ENCODE peak calls at places on chromosome 7, in ten cellular contexts. A is Calu3, H is GM20000, T is heart right ventricle, X is natural killer cell, E is astrocyte of the spinal cord, C is tibial artery, I is AG10803, Q is cardiac muscle cell, J is cardiac fibroblast. P is an unnamed sample.

GRCh38 chr7:56115852-56116538 is at the start of gene NUPR2:
- DNase-seq in E (no peak), A (no peak), H (no peak), I (no peak), C (no peak), J (no peak), T (no peak), X (no peak), Q (no peak), P (no peak)

GRCh38 chr7:151381333-151382078 is 28.3 kb downstream of the WDR86 start:
- DNase-seq in A (no peak), T (no peak), I (no peak), E (no peak), H (peak), J (no peak), Q (peak), C (no peak), X (no peak), P (no peak)

GRCh38 chr7:135803143-135803542 is 54.5 kb upstream of the FAM180A start:
- DNase-seq in I (no peak), T (no peak), C (no peak), A (no peak), J (no peak), Q (no peak), X (no peak), E (no peak), H (no peak), P (no peak)

GRCh38 chr7:130418306-130418705 is 22.5 kb downstream of the CEP41 start:
- DNase-seq in I (no peak), H (no peak), A (no peak), X (no peak), J (no peak), E (no peak), Q (no peak), T (no peak), C (no peak), P (no peak)

GRCh38 chr7:73308074-73308664 is 457 bp downstream of the NSUN5 start:
- DNase-seq in T (no peak), I (no peak), E (peak), A (peak), J (no peak), X (no peak), H (peak), C (no peak), Q (no peak), P (no peak)

GRCh38 chr7:79709574-79710409 is 256.3 kb upstream of the MAGI2 start:
- DNase-seq in H (no peak), T (no peak), J (peak), Q (no peak), C (no peak), X (no peak), I (no peak), E (peak), A (no peak), P (no peak)

GRCh38 chr7:129456421-129456820 is 22.2 kb downstream of the STRIP2 start:
- DNase-seq in A (no peak), C (no peak), X (no peak), I (no peak), T (no peak), Q (no peak), H (no peak), J (no peak), E (no peak), P (no peak)

GRCh38 chr7:32586291-32587221 is 91.3 kb downstream of the AVL9 start:
- DNase-seq in J (peak), I (peak), E (peak), X (no peak), Q (no peak), A (no peak), H (no peak), T (peak), C (no peak), P (no peak)

GRCh38 chr7:55065511-55066229 is 46.9 kb downstream of the EGFR start:
- DNase-seq in Q (peak), H (no peak), I (peak), A (peak), X (no peak), J (peak), E (peak), T (no peak), C (no peak), P (no peak)

GRCh38 chr7:33903770-33904679 is 1.3 kb upstream of the BMPER start:
- DNase-seq in J (peak), I (peak), A (peak), T (peak), Q (peak), C (peak), X (no peak), H (peak), E (peak), P (peak)

GRCh38 chr7:155861480-155861868 is 49.2 kb upstream of the SHH start:
- DNase-seq in J (no peak), H (no peak), Q (no peak), C (no peak), X (no peak), T (no peak), E (no peak), A (no peak), I (no peak), P (no peak)

GRCh38 chr7:1530946-1531262 is 402 bp downstream of the MAFK start:
- DNase-seq in Q (no peak), I (no peak), T (no peak), X (no peak), C (no peak), E (no peak), A (no peak), H (no peak), J (no peak), P (no peak)

GRCh38 chr7:105055621-105056020 is 41.6 kb downstream of the KMT2E start:
- DNase-seq in J (no peak), A (no peak), C (no peak), X (no peak), Q (no peak), H (no peak), E (no peak), T (no peak), I (no peak), P (no peak)

GRCh38 chr7:107147464-107148214 is 21.2 kb upstream of the HBP1 start:
- DNase-seq in I (peak), E (peak), J (peak), X (no peak), T (no peak), Q (peak), H (peak), C (no peak), A (peak), P (no peak)

GRCh38 chr7:36301914-36302771 is 87.5 kb upstream of the ANLN start:
- DNase-seq in A (no peak), C (no peak), J (peak), H (no peak), I (no peak), E (peak), T (no peak), X (no peak), Q (no peak), P (no peak)

GRCh38 chr7:78254397-78255055 is 456.0 kb downstream of the PHTF2 start:
- DNase-seq in X (no peak), J (no peak), I (no peak), E (no peak), T (no peak), C (no peak), Q (no peak), A (no peak), H (no peak), P (no peak)

GRCh38 chr7:107076781-107077698 is 32.5 kb downstream of the PRKAR2B start:
- DNase-seq in I (no peak), J (no peak), E (peak), X (no peak), H (no peak), A (no peak), T (no peak), Q (no peak), C (no peak), P (no peak)

GRCh38 chr7:11297226-11297625 is 323.6 kb downstream of the PHF14 start:
- DNase-seq in J (no peak), C (no peak), H (no peak), T (no peak), Q (no peak), A (no peak), E (no peak), X (no peak), I (no peak), P (no peak)

GRCh38 chr7:152674860-152675760 is 831 bp downstream of the XRCC2 start:
- DNase-seq in T (no peak), A (peak), E (peak), Q (peak), I (peak), J (peak), H (peak), C (no peak), X (no peak), P (peak)

GRCh38 chr7:34165927-34166550 is 260.7 kb downstream of the BMPER start:
- DNase-seq in I (peak), X (no peak), J (peak), C (no peak), H (peak), T (no peak), A (peak), Q (peak), E (peak), P (no peak)

DNA sequence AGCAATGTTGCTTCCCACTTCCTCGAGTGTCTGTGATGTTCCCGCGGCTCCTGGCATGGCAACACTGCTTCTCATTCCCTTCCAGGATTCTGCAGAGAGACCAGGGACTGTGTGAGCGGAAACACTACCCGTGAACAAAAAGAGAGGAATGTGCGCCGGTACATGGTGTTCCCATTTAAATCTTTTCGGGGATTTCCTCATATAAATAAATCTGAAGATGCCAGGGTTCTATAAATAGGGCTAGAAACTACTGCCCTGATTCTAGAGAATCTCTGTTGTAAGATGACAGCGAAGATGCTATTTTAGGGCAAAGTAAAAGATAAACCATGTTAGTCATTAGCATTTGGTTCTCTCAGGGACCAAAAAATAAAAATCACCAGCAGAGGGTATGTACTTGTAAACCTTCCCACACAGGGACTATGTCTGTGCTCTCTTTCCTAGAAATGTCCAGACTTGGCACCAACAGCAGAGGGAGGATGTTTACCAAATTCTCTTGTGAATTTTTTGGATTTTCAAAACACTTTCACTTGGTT is 92.2 kb upstream of the DDC start:
- DNase-seq in J (peak), Q (no peak), I (peak), E (peak), T (peak), X (no peak), A (no peak), C (peak), H (no peak), P (no peak)
- TF ChIP-seq CTCF in J (peak), Q (peak), I (peak), E (no peak), T (no peak), X (no peak), A (no peak), C (peak), H (no peak), P (no peak)

DNA sequence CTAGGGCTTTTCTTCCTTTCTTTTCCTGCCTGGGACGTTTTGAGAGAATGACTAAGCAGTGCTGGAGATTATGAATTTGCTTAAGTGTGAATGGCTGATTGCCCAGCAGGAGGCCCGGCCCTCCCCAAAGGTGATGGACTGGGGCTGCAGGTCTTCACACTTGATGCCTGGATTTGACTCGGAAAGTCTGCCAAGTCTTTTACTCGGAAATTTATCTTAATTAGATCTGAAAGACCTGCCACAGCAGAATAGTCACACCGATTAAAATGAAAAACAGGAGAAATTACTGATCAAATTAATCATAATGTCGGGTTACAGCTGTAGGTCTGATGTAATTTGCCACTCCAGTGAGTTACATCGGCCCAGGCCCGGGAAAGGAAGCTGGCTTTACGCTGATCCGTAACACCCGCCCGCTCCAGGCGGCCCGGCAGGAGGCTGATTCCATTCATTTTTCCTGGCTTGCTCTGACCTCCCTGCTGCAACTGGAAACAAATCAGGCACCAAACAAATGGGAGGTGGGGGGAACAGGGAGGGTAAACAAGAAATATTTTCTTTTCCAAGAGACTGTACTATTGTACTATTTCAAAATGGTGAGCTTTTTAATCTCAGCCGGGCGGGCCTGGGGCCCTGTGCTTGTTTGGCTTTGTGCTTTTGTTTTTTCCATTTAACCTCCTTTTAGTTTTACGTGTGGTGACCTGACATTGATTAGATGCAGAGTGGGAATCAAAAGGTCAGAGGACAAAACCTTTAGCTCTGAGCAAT is 212.4 kb upstream of the YAE1 start:
- DNase-seq in E (peak), T (peak), H (no peak), I (peak), X (no peak), A (peak), J (peak), Q (peak), C (no peak), P (peak)
- TF ChIP-seq CTCF in E (no peak), T (no peak), H (no peak), I (no peak), X (no peak), A (peak), J (no peak), Q (peak), C (no peak), P (peak)

GRCh38 chr7:143305423-143306070 is 10.4 kb upstream of the CLCN1 start:
- DNase-seq in X (peak), C (peak), Q (peak), J (peak), I (peak), T (peak), E (peak), H (no peak), A (peak), P (peak)
- TF ChIP-seq CTCF in X (peak), C (peak), Q (peak), J (peak), I (peak), T (peak), E (peak), H (peak), A (peak), P (peak)

GRCh38 chr7:116577320-116577871 is 52.6 kb downstream of the CAV1 start:
- DNase-seq in E (no peak), J (no peak), A (no peak), X (no peak), I (peak), T (no peak), H (peak), Q (no peak), C (no peak), P (no peak)
- TF ChIP-seq CTCF in E (no peak), J (no peak), A (no peak), X (no peak), I (no peak), T (no peak), H (no peak), Q (no peak), C (no peak), P (no peak)

DNA sequence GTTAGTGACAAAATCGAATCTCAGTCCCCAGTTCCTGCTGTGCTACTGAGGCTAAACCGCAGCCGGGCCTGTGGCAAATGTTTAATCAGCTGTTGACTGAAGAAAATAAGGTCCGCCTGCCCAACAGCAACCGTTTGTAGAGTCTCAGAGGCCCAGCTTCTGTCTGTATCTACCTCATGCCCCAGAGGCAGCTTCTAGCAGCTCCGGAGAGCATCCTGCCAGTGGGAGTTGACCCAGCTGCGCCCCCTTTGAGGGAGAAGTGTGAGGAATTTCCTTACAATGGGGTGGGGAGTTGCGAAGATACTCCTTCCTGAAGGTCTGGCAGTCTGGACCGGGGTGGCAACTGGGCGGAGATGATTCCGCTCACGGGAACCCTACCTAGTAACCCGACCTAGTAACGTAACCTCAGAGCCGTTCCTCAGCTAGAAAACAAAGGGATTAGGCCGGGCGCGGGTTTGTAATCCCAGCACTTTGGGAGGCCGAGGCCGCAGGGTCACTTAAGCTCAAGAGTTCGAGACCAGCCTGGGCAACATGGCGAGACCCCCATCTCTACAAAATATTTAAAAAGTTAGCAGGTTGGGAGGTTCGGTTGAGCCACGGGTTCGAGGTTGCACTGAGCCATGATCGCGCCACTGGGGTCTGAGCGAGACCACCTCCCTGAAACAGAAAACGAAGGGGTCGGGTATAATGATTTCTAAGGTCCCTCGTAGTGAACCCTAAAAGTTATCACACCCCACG is 846 bp upstream of the ZNF775 start:
- DNase-seq in X (peak), Q (peak), J (peak), C (peak), E (peak), A (peak), I (peak), T (no peak), H (peak), P (peak)
- TF ChIP-seq CTCF in X (no peak), Q (peak), J (peak), C (no peak), E (peak), A (no peak), I (peak), T (no peak), H (no peak), P (peak)

DNA sequence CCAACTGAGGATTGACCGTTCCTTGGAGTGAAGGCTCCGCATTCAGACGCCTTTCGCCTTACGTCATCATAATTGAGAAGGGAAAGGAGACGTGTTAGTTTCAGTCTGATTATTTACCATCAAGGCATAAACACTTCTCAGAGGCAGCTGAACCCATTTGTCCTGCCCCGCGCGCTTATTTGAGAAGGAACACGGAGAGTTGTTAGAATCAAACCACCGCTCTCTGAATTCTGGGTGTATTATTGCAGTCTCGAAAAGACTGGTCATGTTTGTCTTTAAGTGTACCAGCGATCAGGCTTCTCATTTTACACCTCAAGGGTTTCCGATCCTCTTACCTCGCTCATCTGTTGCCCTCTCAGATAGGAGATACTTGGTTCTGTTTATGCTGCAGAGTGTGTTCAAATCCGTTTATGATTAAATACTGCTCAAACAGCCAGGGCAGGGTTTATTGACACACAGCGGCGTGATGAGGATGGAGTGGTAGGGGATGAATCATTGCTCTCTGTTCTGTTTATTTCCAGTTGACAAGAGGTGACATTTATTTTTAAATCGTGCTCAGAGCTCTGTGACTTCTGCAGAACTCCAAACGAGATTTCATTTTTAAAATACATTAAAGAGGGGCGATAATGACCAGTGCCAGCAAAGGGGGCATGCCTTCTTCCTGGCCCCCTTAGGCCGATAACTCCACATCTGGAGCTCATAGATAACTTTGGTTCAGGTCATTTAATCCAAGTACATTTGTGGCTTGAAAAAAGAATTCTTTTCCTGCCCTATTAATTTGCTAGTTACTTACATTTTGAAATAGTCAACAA is 30.5 kb downstream of the FOXK1 start:
- DNase-seq in J (no peak), C (no peak), A (peak), H (peak), I (peak), E (peak), T (no peak), X (no peak), Q (no peak), P (no peak)
- TF ChIP-seq CTCF in J (no peak), C (no peak), A (no peak), H (no peak), I (no peak), E (no peak), T (no peak), X (no peak), Q (no peak), P (no peak)

DNA sequence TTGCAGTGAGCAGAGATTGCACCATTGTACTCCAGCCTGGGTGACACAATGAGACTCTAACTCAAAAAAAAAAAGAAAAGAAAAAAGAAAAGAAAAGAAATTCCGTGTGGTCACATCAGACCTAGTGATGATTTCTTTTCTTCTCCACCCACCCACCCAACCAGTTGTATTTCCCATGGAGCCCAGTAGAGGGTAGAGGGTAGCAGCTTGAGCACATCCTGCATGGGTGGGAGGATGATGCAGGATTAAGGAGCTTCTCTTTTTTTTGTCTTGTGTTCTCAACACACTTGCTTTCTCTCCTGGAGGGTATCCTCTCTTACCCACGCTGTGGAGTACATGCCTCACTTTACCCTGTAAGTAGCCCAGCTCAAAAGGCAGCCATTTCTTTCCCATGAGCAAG is 118.6 kb upstream of the CARD11 start:
- DNase-seq in X (no peak), I (no peak), C (no peak), H (no peak), T (no peak), J (peak), A (no peak), E (peak), Q (no peak), P (no peak)
- TF ChIP-seq CTCF in X (no peak), I (no peak), C (peak), H (no peak), T (no peak), J (peak), A (no peak), E (no peak), Q (peak), P (no peak)

GRCh38 chr7:339696-340095 is 49.7 kb downstream of the FOXL3 start:
- DNase-seq in H (no peak), Q (no peak), X (no peak), J (no peak), T (peak), E (no peak), C (no peak), A (no peak), I (no peak), P (no peak)

GRCh38 chr7:339062-339342 is 49.0 kb downstream of the FOXL3 start:
- DNase-seq in H (no peak), I (no peak), E (no peak), X (no peak), J (no peak), C (no peak), A (no peak), Q (no peak), T (no peak), P (no peak)

GRCh38 chr7:341841-342638 is 52.1 kb downstream of the FOXL3 start:
- DNase-seq in H (no peak), X (no peak), A (peak), E (no peak), Q (no peak), I (no peak), T (peak), J (no peak), C (no peak), P (peak)

GRCh38 chr7:340979-341694 is 51.2 kb downstream of the FOXL3 start:
- DNase-seq in T (peak), E (no peak), H (no peak), X (no peak), C (no peak), A (no peak), J (no peak), I (no peak), Q (no peak), P (no peak)

GRCh38 chr7:340200-340937 is 50.4 kb downstream of the FOXL3 start:
- DNase-seq in Q (no peak), C (no peak), A (no peak), T (peak), H (no peak), E (no peak), J (no peak), I (no peak), X (no peak), P (no peak)
- TF ChIP-seq CTCF in Q (no peak), C (no peak), A (no peak), T (no peak), H (no peak), E (no peak), J (no peak), I (no peak), X (no peak), P (no peak)

P was measured in progenitor cell of endocrine pancreas.